ENCODE peak calls at places on chromosomes 3 and 15, in six cellular contexts. One of them, this sample, is unnamed.

GRCh38 chr3:144187531-144188230 is 216.1 kb downstream of the DIPK2A start:
- DNase-seq in Panc1: no peak
- DNase-seq in SJSA1: no peak
- DNase-seq in stimulated activated CD8-positive, alpha-beta memory T cell treated with anti-CD3 and anti-CD28 coated beads, Interleukin-4, amount 100 ng/mL, for 1 hour: no peak
- DNase-seq in NCI-H510A treated with DMSO at 0.1 percent for 48 hours: no peak
- DNase-seq in posterior cingulate gyrus: no peak
- DNase-seq in this sample: no peak

GRCh38 chr3:60594025-60594424 is 657.2 kb downstream of the FHIT start:
- DNase-seq in posterior cingulate gyrus: no peak
- DNase-seq in stimulated activated CD8-positive, alpha-beta memory T cell treated with anti-CD3 and anti-CD28 coated beads, Interleukin-4, amount 100 ng/mL, for 1 hour: no peak
- DNase-seq in Panc1: no peak
- DNase-seq in SJSA1: no peak
- DNase-seq in NCI-H510A treated with DMSO at 0.1 percent for 48 hours: peak
- DNase-seq in this sample: no peak

GRCh38 chr15:63156086-63156707 is 1.1 kb downstream of the RPS27L start:
- DNase-seq in stimulated activated CD8-positive, alpha-beta memory T cell treated with anti-CD3 and anti-CD28 coated beads, Interleukin-4, amount 100 ng/mL, for 1 hour: no peak
- DNase-seq in SJSA1: peak
- DNase-seq in NCI-H510A treated with DMSO at 0.1 percent for 48 hours: no peak
- DNase-seq in Panc1: no peak
- DNase-seq in posterior cingulate gyrus: no peak
- DNase-seq in this sample: no peak

GRCh38 chr3:153749070-153749610 is 372.1 kb upstream of the ARHGEF26 start:
- DNase-seq in Panc1: no peak
- DNase-seq in stimulated activated CD8-positive, alpha-beta memory T cell treated with anti-CD3 and anti-CD28 coated beads, Interleukin-4, amount 100 ng/mL, for 1 hour: no peak
- DNase-seq in posterior cingulate gyrus: no peak
- DNase-seq in NCI-H510A treated with DMSO at 0.1 percent for 48 hours: no peak
- DNase-seq in SJSA1: no peak
- DNase-seq in this sample: no peak

GRCh38 chr3:12796171-12797123 is at the start of gene CAND2:
- DNase-seq in NCI-H510A treated with DMSO at 0.1 percent for 48 hours: peak
- DNase-seq in SJSA1: peak
- DNase-seq in Panc1: no peak
- DNase-seq in posterior cingulate gyrus: peak
- DNase-seq in stimulated activated CD8-positive, alpha-beta memory T cell treated with anti-CD3 and anti-CD28 coated beads, Interleukin-4, amount 100 ng/mL, for 1 hour: no peak
- DNase-seq in this sample: peak

GRCh38 chr15:89665449-89666146 is 10.3 kb upstream of the KIF7 start:
- DNase-seq in posterior cingulate gyrus: no peak
- DNase-seq in Panc1: no peak
- DNase-seq in NCI-H510A treated with DMSO at 0.1 percent for 48 hours: no peak
- DNase-seq in stimulated activated CD8-positive, alpha-beta memory T cell treated with anti-CD3 and anti-CD28 coated beads, Interleukin-4, amount 100 ng/mL, for 1 hour: no peak
- DNase-seq in SJSA1: no peak
- DNase-seq in this sample: no peak

GRCh38 chr3:107496855-107497254 is 25.9 kb upstream of the BBX start:
- DNase-seq in SJSA1: no peak
- DNase-seq in posterior cingulate gyrus: no peak
- DNase-seq in stimulated activated CD8-positive, alpha-beta memory T cell treated with anti-CD3 and anti-CD28 coated beads, Interleukin-4, amount 100 ng/mL, for 1 hour: no peak
- DNase-seq in Panc1: no peak
- DNase-seq in NCI-H510A treated with DMSO at 0.1 percent for 48 hours: no peak
- DNase-seq in this sample: no peak

GRCh38 chr15:58282060-58282708 is 144.0 kb downstream of the AQP9 start:
- DNase-seq in NCI-H510A treated with DMSO at 0.1 percent for 48 hours: no peak
- DNase-seq in posterior cingulate gyrus: no peak
- DNase-seq in Panc1: no peak
- DNase-seq in SJSA1: peak
- DNase-seq in stimulated activated CD8-positive, alpha-beta memory T cell treated with anti-CD3 and anti-CD28 coated beads, Interleukin-4, amount 100 ng/mL, for 1 hour: no peak
- DNase-seq in this sample: no peak

GRCh38 chr15:89178307-89178977 is 42.9 kb downstream of the RLBP1 start:
- DNase-seq in posterior cingulate gyrus: no peak
- DNase-seq in stimulated activated CD8-positive, alpha-beta memory T cell treated with anti-CD3 and anti-CD28 coated beads, Interleukin-4, amount 100 ng/mL, for 1 hour: no peak
- DNase-seq in SJSA1: no peak
- DNase-seq in NCI-H510A treated with DMSO at 0.1 percent for 48 hours: no peak
- DNase-seq in Panc1: no peak
- DNase-seq in this sample: no peak

GRCh38 chr15:61659571-61660190 is 400.6 kb downstream of the VPS13C start:
- DNase-seq in Panc1: no peak
- DNase-seq in posterior cingulate gyrus: no peak
- DNase-seq in NCI-H510A treated with DMSO at 0.1 percent for 48 hours: no peak
- DNase-seq in stimulated activated CD8-positive, alpha-beta memory T cell treated with anti-CD3 and anti-CD28 coated beads, Interleukin-4, amount 100 ng/mL, for 1 hour: no peak
- DNase-seq in SJSA1: no peak
- DNase-seq in this sample: no peak

GRCh38 chr15:71337197-71337845 is 222.1 kb downstream of the THSD4 start:
- DNase-seq in NCI-H510A treated with DMSO at 0.1 percent for 48 hours: no peak
- DNase-seq in posterior cingulate gyrus: no peak
- DNase-seq in SJSA1: no peak
- DNase-seq in Panc1: no peak
- DNase-seq in stimulated activated CD8-positive, alpha-beta memory T cell treated with anti-CD3 and anti-CD28 coated beads, Interleukin-4, amount 100 ng/mL, for 1 hour: no peak
- DNase-seq in this sample: no peak

GRCh38 chr15:86608461-86608860 is 528.8 kb downstream of the AGBL1 start:
- DNase-seq in Panc1: no peak
- DNase-seq in NCI-H510A treated with DMSO at 0.1 percent for 48 hours: no peak
- DNase-seq in SJSA1: no peak
- DNase-seq in stimulated activated CD8-positive, alpha-beta memory T cell treated with anti-CD3 and anti-CD28 coated beads, Interleukin-4, amount 100 ng/mL, for 1 hour: no peak
- DNase-seq in posterior cingulate gyrus: no peak
- DNase-seq in this sample: no peak

GRCh38 chr3:69612791-69613190 is 126.5 kb upstream of the MITF start:
- DNase-seq in posterior cingulate gyrus: no peak
- DNase-seq in NCI-H510A treated with DMSO at 0.1 percent for 48 hours: no peak
- DNase-seq in SJSA1: no peak
- DNase-seq in stimulated activated CD8-positive, alpha-beta memory T cell treated with anti-CD3 and anti-CD28 coated beads, Interleukin-4, amount 100 ng/mL, for 1 hour: no peak
- DNase-seq in Panc1: no peak
- DNase-seq in this sample: no peak

GRCh38 chr3:74532446-74532845 is 82.0 kb downstream of the CNTN3 start:
- DNase-seq in Panc1: no peak
- DNase-seq in SJSA1: no peak
- DNase-seq in stimulated activated CD8-positive, alpha-beta memory T cell treated with anti-CD3 and anti-CD28 coated beads, Interleukin-4, amount 100 ng/mL, for 1 hour: no peak
- DNase-seq in posterior cingulate gyrus: no peak
- DNase-seq in NCI-H510A treated with DMSO at 0.1 percent for 48 hours: no peak
- DNase-seq in this sample: no peak

GRCh38 chr15:39350785-39351184 is 230.1 kb upstream of the THBS1 start:
- DNase-seq in stimulated activated CD8-positive, alpha-beta memory T cell treated with anti-CD3 and anti-CD28 coated beads, Interleukin-4, amount 100 ng/mL, for 1 hour: no peak
- DNase-seq in SJSA1: no peak
- DNase-seq in Panc1: no peak
- DNase-seq in NCI-H510A treated with DMSO at 0.1 percent for 48 hours: no peak
- DNase-seq in posterior cingulate gyrus: no peak
- DNase-seq in this sample: no peak

GRCh38 chr3:40358454-40358853 is 28.5 kb upstream of the ENTPD3 start:
- DNase-seq in SJSA1: no peak
- DNase-seq in posterior cingulate gyrus: no peak
- DNase-seq in stimulated activated CD8-positive, alpha-beta memory T cell treated with anti-CD3 and anti-CD28 coated beads, Interleukin-4, amount 100 ng/mL, for 1 hour: no peak
- DNase-seq in Panc1: no peak
- DNase-seq in NCI-H510A treated with DMSO at 0.1 percent for 48 hours: no peak
- DNase-seq in this sample: no peak

GRCh38 chr15:71455107-71455506 is 339.8 kb downstream of the THSD4 start:
- DNase-seq in Panc1: no peak
- DNase-seq in SJSA1: no peak
- DNase-seq in posterior cingulate gyrus: no peak
- DNase-seq in stimulated activated CD8-positive, alpha-beta memory T cell treated with anti-CD3 and anti-CD28 coated beads, Interleukin-4, amount 100 ng/mL, for 1 hour: no peak
- DNase-seq in NCI-H510A treated with DMSO at 0.1 percent for 48 hours: peak
- DNase-seq in this sample: no peak

GRCh38 chr3:64444619-64445317 is 219.5 kb upstream of the PRICKLE2 start:
- DNase-seq in NCI-H510A treated with DMSO at 0.1 percent for 48 hours: no peak
- DNase-seq in posterior cingulate gyrus: no peak
- DNase-seq in Panc1: no peak
- DNase-seq in SJSA1: no peak
- DNase-seq in stimulated activated CD8-positive, alpha-beta memory T cell treated with anti-CD3 and anti-CD28 coated beads, Interleukin-4, amount 100 ng/mL, for 1 hour: no peak
- DNase-seq in this sample: no peak

GRCh38 chr3:170480111-170480510 is 61.4 kb downstream of the CLDN11 start:
- DNase-seq in posterior cingulate gyrus: no peak
- DNase-seq in stimulated activated CD8-positive, alpha-beta memory T cell treated with anti-CD3 and anti-CD28 coated beads, Interleukin-4, amount 100 ng/mL, for 1 hour: no peak
- DNase-seq in SJSA1: no peak
- DNase-seq in Panc1: no peak
- DNase-seq in NCI-H510A treated with DMSO at 0.1 percent for 48 hours: no peak
- DNase-seq in this sample: no peak

GRCh38 chr15:38843736-38844590 is 279.3 kb upstream of the RASGRP1 start:
- DNase-seq in Panc1: no peak
- DNase-seq in stimulated activated CD8-positive, alpha-beta memory T cell treated with anti-CD3 and anti-CD28 coated beads, Interleukin-4, amount 100 ng/mL, for 1 hour: no peak
- DNase-seq in SJSA1: peak
- DNase-seq in NCI-H510A treated with DMSO at 0.1 percent for 48 hours: no peak
- DNase-seq in posterior cingulate gyrus: no peak
- DNase-seq in this sample: no peak

GRCh38 chr3:194485471-194485875 is 1.3 kb downstream of the ATP13A3 start:
- DNase-seq in SJSA1: peak
- DNase-seq in Panc1: no peak
- DNase-seq in stimulated activated CD8-positive, alpha-beta memory T cell treated with anti-CD3 and anti-CD28 coated beads, Interleukin-4, amount 100 ng/mL, for 1 hour: no peak
- DNase-seq in NCI-H510A treated with DMSO at 0.1 percent for 48 hours: no peak
- DNase-seq in posterior cingulate gyrus: no peak
- DNase-seq in this sample: no peak

GRCh38 chr3:40877651-40878463 is 321.4 kb upstream of the CTNNB1 start:
- DNase-seq in stimulated activated CD8-positive, alpha-beta memory T cell treated with anti-CD3 and anti-CD28 coated beads, Interleukin-4, amount 100 ng/mL, for 1 hour: no peak
- DNase-seq in Panc1: no peak
- DNase-seq in NCI-H510A treated with DMSO at 0.1 percent for 48 hours: no peak
- DNase-seq in posterior cingulate gyrus: peak
- DNase-seq in SJSA1: peak
- DNase-seq in this sample: peak

GRCh38 chr3:194640829-194641228 is 7.6 kb upstream of the TMEM44 start:
- DNase-seq in Panc1: no peak
- DNase-seq in SJSA1: no peak
- DNase-seq in stimulated activated CD8-positive, alpha-beta memory T cell treated with anti-CD3 and anti-CD28 coated beads, Interleukin-4, amount 100 ng/mL, for 1 hour: no peak
- DNase-seq in posterior cingulate gyrus: no peak
- DNase-seq in NCI-H510A treated with DMSO at 0.1 percent for 48 hours: no peak
- DNase-seq in this sample: no peak

GRCh38 chr3:111338059-111338698 is 203.8 kb upstream of the CD96 start:
- DNase-seq in posterior cingulate gyrus: no peak
- DNase-seq in stimulated activated CD8-positive, alpha-beta memory T cell treated with anti-CD3 and anti-CD28 coated beads, Interleukin-4, amount 100 ng/mL, for 1 hour: no peak
- DNase-seq in Panc1: no peak
- DNase-seq in NCI-H510A treated with DMSO at 0.1 percent for 48 hours: peak
- DNase-seq in SJSA1: peak
- DNase-seq in this sample: no peak

GRCh38 chr3:19073341-19074105 is 74.8 kb upstream of the KCNH8 start:
- DNase-seq in posterior cingulate gyrus: no peak
- DNase-seq in stimulated activated CD8-positive, alpha-beta memory T cell treated with anti-CD3 and anti-CD28 coated beads, Interleukin-4, amount 100 ng/mL, for 1 hour: no peak
- DNase-seq in NCI-H510A treated with DMSO at 0.1 percent for 48 hours: no peak
- DNase-seq in SJSA1: no peak
- DNase-seq in Panc1: no peak
- DNase-seq in this sample: no peak

GRCh38 chr15:64912926-64913325 is 1.2 kb downstream of the ANKDD1A start:
- DNase-seq in posterior cingulate gyrus: no peak
- DNase-seq in SJSA1: no peak
- DNase-seq in stimulated activated CD8-positive, alpha-beta memory T cell treated with anti-CD3 and anti-CD28 coated beads, Interleukin-4, amount 100 ng/mL, for 1 hour: no peak
- DNase-seq in NCI-H510A treated with DMSO at 0.1 percent for 48 hours: no peak
- DNase-seq in Panc1: no peak
- DNase-seq in this sample: no peak

GRCh38 chr3:152244156-152244888 is 24.4 kb upstream of the MBNL1 start:
- DNase-seq in NCI-H510A treated with DMSO at 0.1 percent for 48 hours: no peak
- DNase-seq in Panc1: no peak
- DNase-seq in stimulated activated CD8-positive, alpha-beta memory T cell treated with anti-CD3 and anti-CD28 coated beads, Interleukin-4, amount 100 ng/mL, for 1 hour: no peak
- DNase-seq in posterior cingulate gyrus: no peak
- DNase-seq in SJSA1: no peak
- DNase-seq in this sample: no peak

GRCh38 chr15:91271565-91272153 is 171.6 kb downstream of the SV2B start:
- DNase-seq in stimulated activated CD8-positive, alpha-beta memory T cell treated with anti-CD3 and anti-CD28 coated beads, Interleukin-4, amount 100 ng/mL, for 1 hour: peak
- DNase-seq in NCI-H510A treated with DMSO at 0.1 percent for 48 hours: peak
- DNase-seq in posterior cingulate gyrus: no peak
- DNase-seq in Panc1: peak
- DNase-seq in SJSA1: peak
- DNase-seq in this sample: peak

GRCh38 chr3:56190906-56191305 is 277.4 kb downstream of the ERC2 start:
- DNase-seq in stimulated activated CD8-positive, alpha-beta memory T cell treated with anti-CD3 and anti-CD28 coated beads, Interleukin-4, amount 100 ng/mL, for 1 hour: no peak
- DNase-seq in SJSA1: no peak
- DNase-seq in NCI-H510A treated with DMSO at 0.1 percent for 48 hours: no peak
- DNase-seq in posterior cingulate gyrus: no peak
- DNase-seq in Panc1: no peak
- DNase-seq in this sample: no peak

GRCh38 chr15:20280933-20281463 is 260.6 kb downstream of the GOLGA6L6 start:
- DNase-seq in Panc1: no peak
- DNase-seq in NCI-H510A treated with DMSO at 0.1 percent for 48 hours: no peak
- DNase-seq in posterior cingulate gyrus: no peak
- DNase-seq in SJSA1: no peak
- DNase-seq in stimulated activated CD8-positive, alpha-beta memory T cell treated with anti-CD3 and anti-CD28 coated beads, Interleukin-4, amount 100 ng/mL, for 1 hour: no peak
- DNase-seq in this sample: no peak

GRCh38 chr3:171461087-171461917 is 1.1 kb upstream of the TNIK start:
- DNase-seq in NCI-H510A treated with DMSO at 0.1 percent for 48 hours: peak
- DNase-seq in Panc1: no peak
- DNase-seq in posterior cingulate gyrus: no peak
- DNase-seq in stimulated activated CD8-positive, alpha-beta memory T cell treated with anti-CD3 and anti-CD28 coated beads, Interleukin-4, amount 100 ng/mL, for 1 hour: no peak
- DNase-seq in SJSA1: no peak
- DNase-seq in this sample: no peak

GRCh38 chr15:66760358-66760967 is 58.4 kb downstream of the SMAD6 start:
- DNase-seq in stimulated activated CD8-positive, alpha-beta memory T cell treated with anti-CD3 and anti-CD28 coated beads, Interleukin-4, amount 100 ng/mL, for 1 hour: no peak
- DNase-seq in NCI-H510A treated with DMSO at 0.1 percent for 48 hours: no peak
- DNase-seq in posterior cingulate gyrus: no peak
- DNase-seq in Panc1: no peak
- DNase-seq in SJSA1: no peak
- DNase-seq in this sample: no peak

GRCh38 chr3:185656321-185656840 is 70.3 kb downstream of the SENP2 start:
- DNase-seq in Panc1: no peak
- DNase-seq in NCI-H510A treated with DMSO at 0.1 percent for 48 hours: no peak
- DNase-seq in posterior cingulate gyrus: no peak
- DNase-seq in SJSA1: peak
- DNase-seq in stimulated activated CD8-positive, alpha-beta memory T cell treated with anti-CD3 and anti-CD28 coated beads, Interleukin-4, amount 100 ng/mL, for 1 hour: no peak
- DNase-seq in this sample: no peak